ENCODE peak calls at places on chromosomes 16 and 17, in ten cellular contexts. G is T-helper 1 cell; Z is posterior cingulate gyrus; E is frontal cortex; D is stimulated activated CD4-positive, alpha-beta T cell treated with anti-CD3 and anti-CD28 coated beads, Interleukin-15, amount 100 ng/mL, for 48 hours; R is brain microvascular endothelial cell; O is CD8-positive, alpha-beta memory T cell; Q is mucosa of descending colon; V is right atrium auricular region; I is neural crest cell. M is an unnamed sample.

GRCh38 chr16:86609115-86609514 is 30.8 kb downstream of the FOXL1 start:
- DNase-seq in G (no peak), Z (no peak), E (no peak), D (no peak), R (peak; percentile 70), O (no peak), Q (no peak), V (no peak), I (no peak), M (peak; percentile 98)

GRCh38 chr17:80252871-80253270 is 7.8 kb upstream of the RNF213 start:
- DNase-seq in G (peak; percentile 79), Z (peak; percentile 72), E (peak; percentile 50), D (peak; percentile 80), R (no peak), O (peak; percentile 82), Q (peak; percentile 87), V (no peak), I (peak; percentile 38), M (no peak)

GRCh38 chr17:50467855-50468119 is 893 bp downstream of the CHAD start:
- DNase-seq in G (no peak), Z (no peak), E (no peak), D (no peak), R (no peak), O (no peak), Q (peak; percentile 48), V (no peak), I (no peak), M (no peak)

GRCh38 chr16:11396241-11397048 is 51.2 kb downstream of the RMI2 start:
- DNase-seq in G (peak; percentile 62), Z (peak; percentile 94), E (peak; percentile 95), D (peak; percentile 38), R (peak; percentile 49), O (peak; percentile 56), Q (no peak), V (peak; percentile 69), I (peak; percentile 93), M (peak; percentile 9)

GRCh38 chr17:19418312-19418992 is 7.4 kb downstream of the RNF112 start:
- DNase-seq in G (no peak), Z (no peak), E (no peak), D (no peak), R (peak; percentile 45), O (no peak), Q (no peak), V (peak; percentile 83), I (no peak), M (no peak)

GRCh38 chr17:62781826-62782225 is 26.3 kb downstream of the MARCHF10 start:
- DNase-seq in G (no peak), Z (no peak), E (no peak), D (no peak), R (peak; percentile 21), O (no peak), Q (no peak), V (no peak), I (no peak), M (no peak)

GRCh38 chr17:17422641-17423040 is 54.2 kb upstream of the MED9 start:
- DNase-seq in G (no peak), Z (peak; percentile 15), E (no peak), D (no peak), R (no peak), O (no peak), Q (no peak), V (no peak), I (no peak), M (no peak)

GRCh38 chr16:69883744-69884143 is 67.4 kb upstream of the CLEC18A start:
- DNase-seq in G (no peak), Z (no peak), E (no peak), D (no peak), R (no peak), O (no peak), Q (no peak), V (no peak), I (no peak), M (no peak)

GRCh38 chr16:84631882-84632281 is 14.0 kb upstream of the COTL1 start:
- DNase-seq in G (no peak), Z (no peak), E (no peak), D (no peak), R (no peak), O (no peak), Q (no peak), V (no peak), I (no peak), M (no peak)

GRCh38 chr17:40219073-40219860 is at the start of gene WIPF2:
- DNase-seq in G (peak; percentile 96), Z (peak; percentile 99), E (peak; percentile 92), D (peak; percentile 96), R (peak; percentile 93), O (peak; percentile 96), Q (peak; percentile 98), V (peak; percentile 96), I (peak; percentile 97), M (peak; percentile 65)

GRCh38 chr16:72590179-72590937 is 418.4 kb upstream of the PMFBP1 start:
- DNase-seq in G (no peak), Z (no peak), E (no peak), D (no peak), R (no peak), O (no peak), Q (no peak), V (no peak), I (no peak), M (no peak)

GRCh38 chr16:90008708-90009145 is 10.5 kb downstream of the DBNDD1 start:
- DNase-seq in G (peak; percentile 45), Z (no peak), E (no peak), D (peak; percentile 46), R (no peak), O (peak; percentile 73), Q (no peak), V (no peak), I (no peak), M (no peak)

GRCh38 chr17:41620583-41621434 is 3.6 kb downstream of the KRT17 start:
- DNase-seq in G (no peak), Z (peak; percentile 78), E (no peak), D (no peak), R (no peak), O (no peak), Q (no peak), V (no peak), I (no peak), M (no peak)

GRCh38 chr17:37673386-37673785 is 30.1 kb upstream of the DDX52 start:
- DNase-seq in G (no peak), Z (no peak), E (no peak), D (no peak), R (no peak), O (no peak), Q (no peak), V (no peak), I (no peak), M (no peak)

GRCh38 chr16:4109250-4109736 is 6.9 kb downstream of the ADCY9 start:
- DNase-seq in G (no peak), Z (no peak), E (no peak), D (no peak), R (no peak), O (no peak), Q (no peak), V (no peak), I (no peak), M (no peak)

GRCh38 chr17:81868674-81869220 is 2.4 kb downstream of the ARHGDIA start:
- DNase-seq in G (no peak), Z (no peak), E (no peak), D (no peak), R (peak; percentile 79), O (no peak), Q (peak; percentile 76), V (no peak), I (no peak), M (no peak)

GRCh38 chr17:37605813-37606505 is 3.3 kb downstream of the SYNRG start:
- DNase-seq in G (peak; percentile 8), Z (no peak), E (no peak), D (no peak), R (no peak), O (peak; percentile 71), Q (no peak), V (no peak), I (no peak), M (no peak)

M was measured in HS-27A.